ENCODE peak calls at places on chromosomes 3 and 15, in six cellular contexts. One of them, this sample, is unnamed.

GRCh38 chr3:156207802-156208685 is 87.7 kb downstream of the KCNAB1 start:
- DNase-seq in heart left ventricle: no peak
- DNase-seq in posterior vena cava: no peak
- DNase-seq in stimulated activated CD4-positive, alpha-beta T cell treated with anti-CD3 and anti-CD28 coated beads, Interleukin-1b, Interleukin-23, amount 100 ng/mL, for 24 hours: no peak
- DNase-seq in activated naive CD8-positive, alpha-beta T cell treated with anti-CD3 and anti-CD28 coated beads, Interleukin-2, amount 50 U/mL, for 24 hours: no peak
- DNase-seq in Panc1: no peak
- DNase-seq in this sample: no peak

GRCh38 chr15:52326758-52327157 is 31.2 kb upstream of the MYO5C start:
- DNase-seq in heart left ventricle: no peak
- DNase-seq in Panc1: no peak
- DNase-seq in activated naive CD8-positive, alpha-beta T cell treated with anti-CD3 and anti-CD28 coated beads, Interleukin-2, amount 50 U/mL, for 24 hours: no peak
- DNase-seq in posterior vena cava: no peak
- DNase-seq in stimulated activated CD4-positive, alpha-beta T cell treated with anti-CD3 and anti-CD28 coated beads, Interleukin-1b, Interleukin-23, amount 100 ng/mL, for 24 hours: no peak
- DNase-seq in this sample: no peak

GRCh38 chr3:133633439-133633838 is 28.3 kb downstream of the TOPBP1 start:
- DNase-seq in heart left ventricle: no peak
- DNase-seq in posterior vena cava: no peak
- DNase-seq in Panc1: no peak
- DNase-seq in activated naive CD8-positive, alpha-beta T cell treated with anti-CD3 and anti-CD28 coated beads, Interleukin-2, amount 50 U/mL, for 24 hours: no peak
- DNase-seq in stimulated activated CD4-positive, alpha-beta T cell treated with anti-CD3 and anti-CD28 coated beads, Interleukin-1b, Interleukin-23, amount 100 ng/mL, for 24 hours: no peak
- DNase-seq in this sample: no peak

GRCh38 chr3:52292247-52293065 is 4.8 kb downstream of the GLYCTK start:
- DNase-seq in stimulated activated CD4-positive, alpha-beta T cell treated with anti-CD3 and anti-CD28 coated beads, Interleukin-1b, Interleukin-23, amount 100 ng/mL, for 24 hours: no peak
- DNase-seq in Panc1: no peak
- DNase-seq in activated naive CD8-positive, alpha-beta T cell treated with anti-CD3 and anti-CD28 coated beads, Interleukin-2, amount 50 U/mL, for 24 hours: no peak
- DNase-seq in heart left ventricle: no peak
- DNase-seq in posterior vena cava: peak; percentile 76
- DNase-seq in this sample: no peak

GRCh38 chr15:48652510-48653076 is 7.1 kb upstream of the FBN1 start:
- DNase-seq in Panc1: no peak
- DNase-seq in activated naive CD8-positive, alpha-beta T cell treated with anti-CD3 and anti-CD28 coated beads, Interleukin-2, amount 50 U/mL, for 24 hours: no peak
- DNase-seq in posterior vena cava: no peak
- DNase-seq in stimulated activated CD4-positive, alpha-beta T cell treated with anti-CD3 and anti-CD28 coated beads, Interleukin-1b, Interleukin-23, amount 100 ng/mL, for 24 hours: no peak
- DNase-seq in heart left ventricle: no peak
- DNase-seq in this sample: no peak

GRCh38 chr15:74318376-74319137 is 48.9 kb downstream of the CYP11A1 start:
- DNase-seq in Panc1: no peak
- DNase-seq in posterior vena cava: no peak
- DNase-seq in heart left ventricle: peak; percentile 70
- DNase-seq in activated naive CD8-positive, alpha-beta T cell treated with anti-CD3 and anti-CD28 coated beads, Interleukin-2, amount 50 U/mL, for 24 hours: no peak
- DNase-seq in stimulated activated CD4-positive, alpha-beta T cell treated with anti-CD3 and anti-CD28 coated beads, Interleukin-1b, Interleukin-23, amount 100 ng/mL, for 24 hours: no peak
- DNase-seq in this sample: no peak

GRCh38 chr3:2920103-2920502 is 190.1 kb downstream of the IL5RA start:
- DNase-seq in posterior vena cava: no peak
- DNase-seq in activated naive CD8-positive, alpha-beta T cell treated with anti-CD3 and anti-CD28 coated beads, Interleukin-2, amount 50 U/mL, for 24 hours: no peak
- DNase-seq in stimulated activated CD4-positive, alpha-beta T cell treated with anti-CD3 and anti-CD28 coated beads, Interleukin-1b, Interleukin-23, amount 100 ng/mL, for 24 hours: no peak
- DNase-seq in Panc1: no peak
- DNase-seq in heart left ventricle: no peak
- DNase-seq in this sample: no peak

GRCh38 chr15:101276501-101277037 is 716 bp downstream of the SELENOS start:
- DNase-seq in posterior vena cava: no peak
- DNase-seq in activated naive CD8-positive, alpha-beta T cell treated with anti-CD3 and anti-CD28 coated beads, Interleukin-2, amount 50 U/mL, for 24 hours: no peak
- DNase-seq in heart left ventricle: no peak
- DNase-seq in Panc1: no peak
- DNase-seq in stimulated activated CD4-positive, alpha-beta T cell treated with anti-CD3 and anti-CD28 coated beads, Interleukin-1b, Interleukin-23, amount 100 ng/mL, for 24 hours: no peak
- DNase-seq in this sample: no peak

GRCh38 chr15:96551196-96551595 is 220.7 kb downstream of the NR2F2 start:
- DNase-seq in posterior vena cava: no peak
- DNase-seq in heart left ventricle: no peak
- DNase-seq in stimulated activated CD4-positive, alpha-beta T cell treated with anti-CD3 and anti-CD28 coated beads, Interleukin-1b, Interleukin-23, amount 100 ng/mL, for 24 hours: no peak
- DNase-seq in activated naive CD8-positive, alpha-beta T cell treated with anti-CD3 and anti-CD28 coated beads, Interleukin-2, amount 50 U/mL, for 24 hours: no peak
- DNase-seq in Panc1: no peak
- DNase-seq in this sample: no peak

GRCh38 chr3:134803051-134803505 is 8.0 kb downstream of the EPHB1 start:
- DNase-seq in stimulated activated CD4-positive, alpha-beta T cell treated with anti-CD3 and anti-CD28 coated beads, Interleukin-1b, Interleukin-23, amount 100 ng/mL, for 24 hours: no peak
- DNase-seq in heart left ventricle: no peak
- DNase-seq in posterior vena cava: no peak
- DNase-seq in Panc1: no peak
- DNase-seq in activated naive CD8-positive, alpha-beta T cell treated with anti-CD3 and anti-CD28 coated beads, Interleukin-2, amount 50 U/mL, for 24 hours: no peak
- DNase-seq in this sample: no peak

GRCh38 chr3:161415506-161416231 is 44.4 kb upstream of the SPTSSB start:
- DNase-seq in posterior vena cava: no peak
- DNase-seq in stimulated activated CD4-positive, alpha-beta T cell treated with anti-CD3 and anti-CD28 coated beads, Interleukin-1b, Interleukin-23, amount 100 ng/mL, for 24 hours: no peak
- DNase-seq in heart left ventricle: peak; percentile 53
- DNase-seq in activated naive CD8-positive, alpha-beta T cell treated with anti-CD3 and anti-CD28 coated beads, Interleukin-2, amount 50 U/mL, for 24 hours: no peak
- DNase-seq in Panc1: no peak
- DNase-seq in this sample: no peak

GRCh38 chr3:113499081-113499480 is 15.9 kb downstream of the SPICE1 start:
- DNase-seq in heart left ventricle: no peak
- DNase-seq in Panc1: no peak
- DNase-seq in stimulated activated CD4-positive, alpha-beta T cell treated with anti-CD3 and anti-CD28 coated beads, Interleukin-1b, Interleukin-23, amount 100 ng/mL, for 24 hours: no peak
- DNase-seq in activated naive CD8-positive, alpha-beta T cell treated with anti-CD3 and anti-CD28 coated beads, Interleukin-2, amount 50 U/mL, for 24 hours: no peak
- DNase-seq in posterior vena cava: no peak
- DNase-seq in this sample: no peak

GRCh38 chr15:70669966-70670658 is 93.2 kb downstream of the UACA start:
- DNase-seq in activated naive CD8-positive, alpha-beta T cell treated with anti-CD3 and anti-CD28 coated beads, Interleukin-2, amount 50 U/mL, for 24 hours: no peak
- DNase-seq in Panc1: no peak
- DNase-seq in heart left ventricle: peak; percentile 50
- DNase-seq in posterior vena cava: no peak
- DNase-seq in stimulated activated CD4-positive, alpha-beta T cell treated with anti-CD3 and anti-CD28 coated beads, Interleukin-1b, Interleukin-23, amount 100 ng/mL, for 24 hours: no peak
- DNase-seq in this sample: no peak

GRCh38 chr3:78647735-78648134 is 1120.1 kb downstream of the ROBO1 start:
- DNase-seq in activated naive CD8-positive, alpha-beta T cell treated with anti-CD3 and anti-CD28 coated beads, Interleukin-2, amount 50 U/mL, for 24 hours: no peak
- DNase-seq in Panc1: no peak
- DNase-seq in heart left ventricle: no peak
- DNase-seq in posterior vena cava: no peak
- DNase-seq in stimulated activated CD4-positive, alpha-beta T cell treated with anti-CD3 and anti-CD28 coated beads, Interleukin-1b, Interleukin-23, amount 100 ng/mL, for 24 hours: no peak
- DNase-seq in this sample: no peak

GRCh38 chr3:15797600-15798303 is at the start of gene ANKRD28:
- DNase-seq in stimulated activated CD4-positive, alpha-beta T cell treated with anti-CD3 and anti-CD28 coated beads, Interleukin-1b, Interleukin-23, amount 100 ng/mL, for 24 hours: no peak
- DNase-seq in heart left ventricle: no peak
- DNase-seq in activated naive CD8-positive, alpha-beta T cell treated with anti-CD3 and anti-CD28 coated beads, Interleukin-2, amount 50 U/mL, for 24 hours: no peak
- DNase-seq in posterior vena cava: no peak
- DNase-seq in Panc1: peak; percentile 83
- DNase-seq in this sample: no peak

GRCh38 chr15:63891763-63892123 is 58.0 kb upstream of the HERC1 start:
- DNase-seq in stimulated activated CD4-positive, alpha-beta T cell treated with anti-CD3 and anti-CD28 coated beads, Interleukin-1b, Interleukin-23, amount 100 ng/mL, for 24 hours: no peak
- DNase-seq in heart left ventricle: no peak
- DNase-seq in Panc1: no peak
- DNase-seq in activated naive CD8-positive, alpha-beta T cell treated with anti-CD3 and anti-CD28 coated beads, Interleukin-2, amount 50 U/mL, for 24 hours: no peak
- DNase-seq in posterior vena cava: peak; percentile 29
- DNase-seq in this sample: no peak

GRCh38 chr3:94291686-94292085 is 228.8 kb downstream of the NSUN3 start:
- DNase-seq in stimulated activated CD4-positive, alpha-beta T cell treated with anti-CD3 and anti-CD28 coated beads, Interleukin-1b, Interleukin-23, amount 100 ng/mL, for 24 hours: no peak
- DNase-seq in posterior vena cava: no peak
- DNase-seq in Panc1: no peak
- DNase-seq in activated naive CD8-positive, alpha-beta T cell treated with anti-CD3 and anti-CD28 coated beads, Interleukin-2, amount 50 U/mL, for 24 hours: no peak
- DNase-seq in heart left ventricle: no peak
- DNase-seq in this sample: no peak

GRCh38 chr15:22904736-22905135 is 66.3 kb downstream of the NIPA2 start:
- DNase-seq in Panc1: no peak
- DNase-seq in activated naive CD8-positive, alpha-beta T cell treated with anti-CD3 and anti-CD28 coated beads, Interleukin-2, amount 50 U/mL, for 24 hours: no peak
- DNase-seq in heart left ventricle: no peak
- DNase-seq in posterior vena cava: no peak
- DNase-seq in stimulated activated CD4-positive, alpha-beta T cell treated with anti-CD3 and anti-CD28 coated beads, Interleukin-1b, Interleukin-23, amount 100 ng/mL, for 24 hours: no peak
- DNase-seq in this sample: no peak

GRCh38 chr15:50964075-50964474 is 55.6 kb downstream of the AP4E1 start:
- DNase-seq in stimulated activated CD4-positive, alpha-beta T cell treated with anti-CD3 and anti-CD28 coated beads, Interleukin-1b, Interleukin-23, amount 100 ng/mL, for 24 hours: no peak
- DNase-seq in Panc1: no peak
- DNase-seq in activated naive CD8-positive, alpha-beta T cell treated with anti-CD3 and anti-CD28 coated beads, Interleukin-2, amount 50 U/mL, for 24 hours: no peak
- DNase-seq in heart left ventricle: no peak
- DNase-seq in posterior vena cava: no peak
- DNase-seq in this sample: no peak

GRCh38 chr3:148881286-148881685 is 16.2 kb downstream of the CPA3 start:
- DNase-seq in posterior vena cava: no peak
- DNase-seq in Panc1: no peak
- DNase-seq in activated naive CD8-positive, alpha-beta T cell treated with anti-CD3 and anti-CD28 coated beads, Interleukin-2, amount 50 U/mL, for 24 hours: no peak
- DNase-seq in stimulated activated CD4-positive, alpha-beta T cell treated with anti-CD3 and anti-CD28 coated beads, Interleukin-1b, Interleukin-23, amount 100 ng/mL, for 24 hours: no peak
- DNase-seq in heart left ventricle: no peak
- DNase-seq in this sample: no peak

GRCh38 chr3:24462737-24463136 is 31.9 kb downstream of the THRB start:
- DNase-seq in stimulated activated CD4-positive, alpha-beta T cell treated with anti-CD3 and anti-CD28 coated beads, Interleukin-1b, Interleukin-23, amount 100 ng/mL, for 24 hours: no peak
- DNase-seq in heart left ventricle: no peak
- DNase-seq in Panc1: no peak
- DNase-seq in posterior vena cava: no peak
- DNase-seq in activated naive CD8-positive, alpha-beta T cell treated with anti-CD3 and anti-CD28 coated beads, Interleukin-2, amount 50 U/mL, for 24 hours: no peak
- DNase-seq in this sample: no peak

GRCh38 chr3:152593242-152593641 is 241.7 kb upstream of the P2RY1 start:
- DNase-seq in posterior vena cava: no peak
- DNase-seq in heart left ventricle: no peak
- DNase-seq in activated naive CD8-positive, alpha-beta T cell treated with anti-CD3 and anti-CD28 coated beads, Interleukin-2, amount 50 U/mL, for 24 hours: no peak
- DNase-seq in stimulated activated CD4-positive, alpha-beta T cell treated with anti-CD3 and anti-CD28 coated beads, Interleukin-1b, Interleukin-23, amount 100 ng/mL, for 24 hours: no peak
- DNase-seq in Panc1: no peak
- DNase-seq in this sample: no peak

GRCh38 chr3:99578339-99578970 is 59.9 kb upstream of the COL8A1 start:
- DNase-seq in heart left ventricle: no peak
- DNase-seq in stimulated activated CD4-positive, alpha-beta T cell treated with anti-CD3 and anti-CD28 coated beads, Interleukin-1b, Interleukin-23, amount 100 ng/mL, for 24 hours: no peak
- DNase-seq in Panc1: no peak
- DNase-seq in posterior vena cava: no peak
- DNase-seq in activated naive CD8-positive, alpha-beta T cell treated with anti-CD3 and anti-CD28 coated beads, Interleukin-2, amount 50 U/mL, for 24 hours: no peak
- DNase-seq in this sample: no peak